ENCODE peak calls at places on chromosomes 2 and 18, in four cellular contexts. One of them, this sample, is unnamed.

GRCh38 chr2:233084488-233084887 is 24.3 kb downstream of the INPP5D start:
- DNase-seq in lower lobe of right lung: peak; percentile 72
- DNase-seq in gastrocnemius medialis: peak; percentile 51
- DNase-seq in AG09319: no peak
- DNase-seq in this sample: peak; percentile 78

GRCh38 chr2:201111096-201111495 is 4.9 kb upstream of the CFLAR start:
- DNase-seq in lower lobe of right lung: no peak
- DNase-seq in gastrocnemius medialis: no peak
- DNase-seq in AG09319: no peak
- DNase-seq in this sample: no peak

GRCh38 chr2:138486347-138487198 is 15.0 kb upstream of the SPOPL start:
- DNase-seq in lower lobe of right lung: no peak
- DNase-seq in gastrocnemius medialis: no peak
- DNase-seq in AG09319: no peak
- DNase-seq in this sample: peak; percentile 4

GRCh38 chr2:208304157-208304556 is 38.1 kb downstream of the PIKFYVE start:
- DNase-seq in lower lobe of right lung: no peak
- DNase-seq in gastrocnemius medialis: no peak
- DNase-seq in AG09319: no peak
- DNase-seq in this sample: no peak

GRCh38 chr2:120235681-120236080 is 12.5 kb upstream of the TMEM185B start:
- DNase-seq in lower lobe of right lung: no peak
- DNase-seq in gastrocnemius medialis: no peak
- DNase-seq in AG09319: no peak
- DNase-seq in this sample: no peak

GRCh38 chr2:101111262-101111838 is 39.8 kb downstream of the TBC1D8 start:
- DNase-seq in lower lobe of right lung: no peak
- DNase-seq in gastrocnemius medialis: peak; percentile 89
- DNase-seq in AG09319: no peak
- DNase-seq in this sample: no peak

GRCh38 chr2:221518201-221518936 is 53.7 kb downstream of the EPHA4 start:
- DNase-seq in lower lobe of right lung: no peak
- DNase-seq in gastrocnemius medialis: no peak
- DNase-seq in AG09319: no peak
- DNase-seq in this sample: peak; percentile 11

GRCh38 chr2:24766609-24767008 is 26.6 kb downstream of the PTRHD1 start:
- DNase-seq in lower lobe of right lung: no peak
- DNase-seq in gastrocnemius medialis: no peak
- DNase-seq in AG09319: no peak
- DNase-seq in this sample: peak; percentile 30

GRCh38 chr2:241011296-241011600 is 12.8 kb downstream of the SNED1 start:
- DNase-seq in lower lobe of right lung: no peak
- DNase-seq in gastrocnemius medialis: no peak
- DNase-seq in AG09319: no peak
- DNase-seq in this sample: no peak

GRCh38 chr2:234840336-234840735 is 111.5 kb upstream of the SH3BP4 start:
- DNase-seq in lower lobe of right lung: no peak
- DNase-seq in gastrocnemius medialis: no peak
- DNase-seq in AG09319: peak; percentile 67
- DNase-seq in this sample: no peak

GRCh38 chr2:40197121-40197520 is 254.8 kb downstream of the SLC8A1 start:
- DNase-seq in lower lobe of right lung: no peak
- DNase-seq in gastrocnemius medialis: no peak
- DNase-seq in AG09319: no peak
- DNase-seq in this sample: no peak

GRCh38 chr2:120624738-120625446 is 110.8 kb upstream of the GLI2 start:
- DNase-seq in lower lobe of right lung: no peak
- DNase-seq in gastrocnemius medialis: no peak
- DNase-seq in AG09319: no peak
- DNase-seq in this sample: no peak

GRCh38 chr2:219387284-219388126 is at the start of gene DNPEP:
- DNase-seq in lower lobe of right lung: peak; percentile 94
- DNase-seq in gastrocnemius medialis: peak; percentile 91
- DNase-seq in AG09319: peak; percentile 50
- DNase-seq in this sample: peak; percentile 85

GRCh38 chr2:151792589-151792988 is 35.6 kb downstream of the ARL5A start:
- DNase-seq in lower lobe of right lung: no peak
- DNase-seq in gastrocnemius medialis: no peak
- DNase-seq in AG09319: no peak
- DNase-seq in this sample: no peak

GRCh38 chr18:62744076-62744705 is 28.9 kb downstream of the PHLPP1 start:
- DNase-seq in lower lobe of right lung: no peak
- DNase-seq in gastrocnemius medialis: no peak
- DNase-seq in AG09319: no peak
- DNase-seq in this sample: no peak

GRCh38 chr2:85596486-85597143 is 1.1 kb downstream of the RNF181 start:
- DNase-seq in lower lobe of right lung: no peak
- DNase-seq in gastrocnemius medialis: no peak
- DNase-seq in AG09319: no peak
- DNase-seq in this sample: no peak

GRCh38 chr2:240183370-240184197 is 43.1 kb upstream of the OTOS start:
- DNase-seq in lower lobe of right lung: no peak
- DNase-seq in gastrocnemius medialis: no peak
- DNase-seq in AG09319: no peak
- DNase-seq in this sample: no peak

DNA sequence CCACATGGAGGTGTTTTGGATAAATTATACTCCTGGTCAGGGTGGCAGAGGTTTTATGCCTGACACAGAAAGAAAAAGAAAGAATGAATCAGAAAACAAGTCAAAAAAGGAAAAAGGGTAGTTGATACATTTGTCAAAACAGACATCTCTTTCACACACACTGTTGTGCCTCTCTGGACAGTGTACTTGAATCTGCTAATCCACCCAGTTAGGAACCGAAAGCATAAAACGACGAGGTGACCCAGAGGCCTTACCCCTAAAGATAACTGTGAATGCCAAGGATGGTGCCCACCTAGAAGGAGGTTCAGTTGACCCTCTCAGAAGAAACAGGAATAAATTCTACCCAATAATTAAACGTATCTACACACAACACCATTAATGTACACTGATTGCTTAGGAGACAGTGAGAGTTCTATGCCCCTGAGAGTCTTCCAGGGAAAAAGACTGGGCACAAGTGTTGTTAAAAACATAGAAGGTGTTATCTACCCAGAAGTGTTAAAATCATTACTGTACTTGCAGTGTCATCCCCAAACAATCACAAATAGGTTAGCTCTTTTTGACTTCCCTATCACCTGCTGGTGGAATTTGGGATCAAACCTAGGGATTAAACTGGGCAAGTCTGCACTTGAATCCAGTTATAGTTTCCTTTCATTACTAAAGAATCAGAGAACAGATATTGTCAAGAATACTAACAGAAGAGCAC is 123.2 kb upstream of the DNAJC10 start:
- DNase-seq in lower lobe of right lung: no peak
- DNase-seq in gastrocnemius medialis: no peak
- DNase-seq in AG09319: no peak
- DNase-seq in this sample: no peak
- TF ChIP-seq CTCF in lower lobe of right lung: no peak
- TF ChIP-seq CTCF in gastrocnemius medialis: no peak
- TF ChIP-seq CTCF in AG09319: no peak
- TF ChIP-seq CTCF in this sample: no peak

GRCh38 chr2:178277741-178278197 is 83.5 kb downstream of the OSBPL6 start:
- DNase-seq in lower lobe of right lung: no peak
- DNase-seq in gastrocnemius medialis: no peak
- DNase-seq in AG09319: no peak
- DNase-seq in this sample: no peak
- TF ChIP-seq CTCF in lower lobe of right lung: no peak
- TF ChIP-seq CTCF in gastrocnemius medialis: no peak
- TF ChIP-seq CTCF in AG09319: no peak
- TF ChIP-seq CTCF in this sample: no peak

GRCh38 chr18:75253043-75253442 is 42.4 kb downstream of the TSHZ1 start:
- DNase-seq in lower lobe of right lung: no peak
- DNase-seq in gastrocnemius medialis: no peak
- DNase-seq in AG09319: no peak
- DNase-seq in this sample: no peak

GRCh38 chr18:75256376-75256775 is 45.8 kb downstream of the TSHZ1 start:
- DNase-seq in lower lobe of right lung: no peak
- DNase-seq in gastrocnemius medialis: no peak
- DNase-seq in AG09319: no peak
- DNase-seq in this sample: no peak

GRCh38 chr18:75257596-75257995 is 47.0 kb downstream of the TSHZ1 start:
- DNase-seq in lower lobe of right lung: no peak
- DNase-seq in gastrocnemius medialis: no peak
- DNase-seq in AG09319: no peak
- DNase-seq in this sample: no peak

GRCh38 chr18:75253784-75254183 is 43.2 kb downstream of the TSHZ1 start:
- DNase-seq in lower lobe of right lung: no peak
- DNase-seq in gastrocnemius medialis: no peak
- DNase-seq in AG09319: no peak
- DNase-seq in this sample: no peak

DNA sequence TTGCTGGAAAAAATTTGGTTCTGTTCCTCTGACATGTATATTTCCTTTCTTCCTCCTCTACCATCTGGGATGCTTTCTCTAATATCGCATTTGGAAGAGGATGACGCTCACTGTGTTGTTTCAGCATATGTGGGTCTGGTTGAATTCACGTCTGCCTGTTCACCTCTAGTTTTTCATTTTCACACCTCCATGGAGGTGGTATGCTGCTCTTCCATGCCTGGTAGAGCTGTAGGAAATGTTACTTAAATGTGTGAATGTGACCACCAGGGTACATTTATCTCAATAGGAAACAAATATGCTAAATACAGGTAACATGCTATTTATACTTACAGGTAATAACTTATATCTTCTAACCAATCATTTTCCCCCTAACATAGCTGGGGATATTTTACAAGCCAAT is 44.5 kb downstream of the TSHZ1 start:
- DNase-seq in lower lobe of right lung: no peak
- DNase-seq in gastrocnemius medialis: no peak
- DNase-seq in AG09319: no peak
- DNase-seq in this sample: no peak
- TF ChIP-seq CTCF in lower lobe of right lung: no peak
- TF ChIP-seq CTCF in gastrocnemius medialis: no peak
- TF ChIP-seq CTCF in AG09319: no peak
- TF ChIP-seq CTCF in this sample: no peak

GRCh38 chr2:131148426-131148825 is 43.3 kb downstream of the PLEKHB2 start:
- DNase-seq in lower lobe of right lung: no peak
- DNase-seq in gastrocnemius medialis: no peak
- DNase-seq in AG09319: no peak
- DNase-seq in this sample: no peak
- TF ChIP-seq CTCF in lower lobe of right lung: no peak
- TF ChIP-seq CTCF in gastrocnemius medialis: no peak
- TF ChIP-seq CTCF in AG09319: no peak
- TF ChIP-seq CTCF in this sample: no peak

DNA sequence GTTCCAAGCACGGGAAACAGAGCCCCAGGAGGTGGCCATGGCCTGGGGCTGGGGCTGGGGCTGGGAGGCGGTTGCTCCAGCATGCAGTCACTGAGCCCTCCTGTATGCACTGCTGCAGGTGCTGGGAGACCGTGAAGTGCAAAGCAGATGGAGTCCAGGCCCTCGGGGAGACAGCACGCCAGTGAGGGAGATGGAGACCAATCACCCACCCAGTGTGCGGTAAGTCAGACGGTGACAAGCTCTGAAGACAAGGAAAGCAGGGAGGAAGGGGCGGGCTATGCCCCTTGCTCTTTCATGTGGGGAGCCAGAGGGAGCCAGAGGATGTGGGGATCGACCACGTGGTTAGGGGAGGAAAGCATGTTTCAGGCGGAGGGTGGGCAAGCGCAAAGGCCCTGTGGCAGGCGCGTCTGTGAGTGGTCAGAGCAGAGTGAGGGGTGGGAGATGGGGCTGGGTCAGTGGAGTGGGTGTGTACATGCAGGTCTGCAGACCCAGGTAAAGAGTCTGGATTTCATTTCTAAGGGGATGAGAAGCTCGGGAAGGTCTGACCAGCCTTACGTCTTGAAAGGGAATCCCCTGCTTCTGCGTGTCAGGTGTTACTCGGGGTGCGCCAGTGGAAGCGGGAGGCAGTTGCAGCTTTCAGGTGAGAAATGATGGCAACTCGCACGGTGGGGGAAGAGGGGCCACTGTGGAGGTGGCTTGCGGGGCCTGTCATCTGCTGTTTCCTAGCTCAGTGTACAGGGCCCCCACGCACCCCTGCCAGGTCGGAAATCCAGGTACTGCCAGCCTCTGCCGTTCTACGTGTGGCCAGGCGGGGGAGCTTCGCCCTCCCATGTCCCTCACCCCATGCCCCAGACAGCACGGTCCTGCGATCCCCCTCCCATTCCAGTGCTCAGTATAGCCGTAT is 19.4 kb downstream of the RRM2 start:
- DNase-seq in lower lobe of right lung: no peak
- DNase-seq in gastrocnemius medialis: no peak
- DNase-seq in AG09319: no peak
- DNase-seq in this sample: peak; percentile 45
- TF ChIP-seq CTCF in lower lobe of right lung: peak; percentile 49
- TF ChIP-seq CTCF in gastrocnemius medialis: no peak
- TF ChIP-seq CTCF in AG09319: peak; percentile 44
- TF ChIP-seq CTCF in this sample: peak; percentile 38